ENCODE peak calls at places on chromosomes 16 and 17, in nine cellular contexts. Q is fibroblast of lung, B is heart right ventricle, S is SJSA1, E is tibial artery, W is AG04450, A is upper lobe of right lung, G is colonic mucosa, O is IMR-90. D is an unnamed sample. For H3K27me3, the result is how much of the 10 kb centered on the place peaks cover.

GRCh38 chr16:64971211-64971610 is 150.7 kb downstream of the CDH11 start:
- DNase-seq in B (no peak), S (no peak), O (no peak), Q (no peak), E (no peak), W (no peak), A (no peak), G (no peak), D (no peak)

GRCh38 chr17:67281053-67281452 is 36.1 kb upstream of the HELZ start:
- DNase-seq in A (no peak), S (no peak), Q (no peak), W (no peak), B (no peak), E (no peak), G (no peak), O (no peak), D (no peak)

GRCh38 chr16:22948603-22949368 is 134.8 kb downstream of the HS3ST2 start:
- DNase-seq in A (peak), Q (peak), O (peak), E (peak), S (peak), G (peak), W (peak), B (peak), D (peak)

GRCh38 chr17:47204722-47205418 is 4.3 kb upstream of the MYL4 start:
- DNase-seq in Q (peak), E (no peak), W (no peak), A (no peak), B (no peak), O (peak), S (peak), G (no peak), D (no peak)

GRCh38 chr16:50207652-50208051 is 54.5 kb downstream of the TENT4B start:
- DNase-seq in G (no peak), B (no peak), Q (peak), W (no peak), A (no peak), E (no peak), O (peak), S (no peak), D (no peak)

GRCh38 chr17:38428643-38429371 is 543 bp downstream of the ARHGAP23 start:
- DNase-seq in O (peak), S (peak), Q (peak), W (no peak), B (peak), G (no peak), A (peak), E (peak), D (no peak)

GRCh38 chr17:74190154-74190553 is 13.3 kb upstream of the RPL38 start:
- DNase-seq in W (no peak), S (no peak), O (peak), Q (peak), E (no peak), B (no peak), A (no peak), G (no peak), D (no peak)

GRCh38 chr17:43928606-43929005 is 13.7 kb downstream of the PPY start:
- DNase-seq in Q (no peak), A (no peak), W (no peak), S (no peak), G (no peak), O (no peak), B (no peak), E (no peak), D (no peak)

GRCh38 chr17:63434951-63435571 is 11.0 kb downstream of the CYB561 start:
- DNase-seq in G (peak), S (no peak), Q (peak), W (no peak), B (peak), A (peak), E (peak), O (peak), D (no peak)

GRCh38 chr17:39688475-39688835 is 598 bp upstream of the PGAP3 start:
- DNase-seq in G (no peak), A (no peak), B (no peak), E (no peak), S (no peak), O (peak), W (no peak), Q (no peak), D (no peak)

GRCh38 chr16:430904-431303 is 5.5 kb downstream of the RAB11FIP3 start:
- DNase-seq in G (no peak), B (no peak), W (no peak), E (no peak), A (no peak), O (no peak), S (no peak), Q (no peak), D (no peak)

DNA sequence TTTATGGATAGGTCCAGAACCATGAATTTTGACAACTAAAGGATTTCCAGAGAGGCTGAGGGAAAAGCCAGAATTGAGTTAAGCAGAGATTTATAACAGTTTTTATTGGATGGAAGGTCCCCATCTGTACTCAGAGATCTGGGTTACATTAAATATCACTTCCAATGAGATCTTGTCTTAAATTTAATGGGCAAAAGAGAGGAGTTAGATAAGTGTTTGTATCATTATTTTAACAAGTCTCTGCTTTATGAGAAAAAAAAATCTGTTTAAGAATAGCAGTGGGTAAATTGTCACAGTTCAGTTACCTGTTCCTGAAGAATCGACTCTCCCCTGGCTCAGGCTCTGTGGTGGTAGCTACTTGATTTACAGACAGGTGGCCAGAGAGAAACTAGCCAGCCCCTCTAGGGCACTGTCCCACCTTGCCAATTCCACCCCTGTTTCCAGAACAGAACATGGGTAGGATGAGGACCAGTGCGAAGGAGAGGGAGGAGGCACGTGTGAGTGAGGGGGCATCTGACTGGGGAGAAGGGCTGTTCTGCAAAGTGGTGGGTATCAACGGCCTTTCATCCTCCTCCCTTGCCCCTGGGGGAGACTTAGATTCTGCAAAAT is 22.1 kb upstream of the CRHR1 start:
- DNase-seq in G (no peak), S (no peak), B (no peak), Q (no peak), O (no peak), A (no peak), W (no peak), E (no peak), D (no peak)
- H3K27me3 ChIP-seq in G (under half), S (under half), B (under half), Q (under half), O (under half), A (under half), W (under half), E (under half), D (under half)

GRCh38 chr17:81516439-81516838 is 3.8 kb upstream of the ACTG1 start:
- DNase-seq in S (no peak), O (no peak), E (no peak), G (no peak), B (peak), W (no peak), Q (no peak), A (peak), D (no peak)
- H3K4me3 ChIP-seq in S (peak), O (peak), E (peak), G (peak), B (no peak), W (peak), Q (peak), A (peak), D (peak)

GRCh38 chr17:5502552-5502951 is 16.2 kb downstream of the MIS12 start:
- DNase-seq in E (no peak), B (no peak), Q (no peak), A (no peak), G (no peak), O (no peak), W (no peak), S (no peak), D (no peak)

GRCh38 chr17:5508855-5509254 is 22.5 kb downstream of the MIS12 start:
- DNase-seq in G (no peak), Q (peak), S (no peak), B (no peak), W (no peak), E (no peak), A (no peak), O (peak), D (no peak)

GRCh38 chr17:5509482-5509881 is 23.1 kb downstream of the MIS12 start:
- DNase-seq in S (peak), Q (peak), B (no peak), O (peak), E (no peak), W (peak), A (no peak), G (no peak), D (no peak)

GRCh38 chr17:5510776-5511175 is 24.4 kb downstream of the MIS12 start:
- DNase-seq in B (no peak), W (no peak), E (no peak), A (no peak), Q (no peak), G (no peak), S (no peak), O (no peak), D (no peak)

DNA sequence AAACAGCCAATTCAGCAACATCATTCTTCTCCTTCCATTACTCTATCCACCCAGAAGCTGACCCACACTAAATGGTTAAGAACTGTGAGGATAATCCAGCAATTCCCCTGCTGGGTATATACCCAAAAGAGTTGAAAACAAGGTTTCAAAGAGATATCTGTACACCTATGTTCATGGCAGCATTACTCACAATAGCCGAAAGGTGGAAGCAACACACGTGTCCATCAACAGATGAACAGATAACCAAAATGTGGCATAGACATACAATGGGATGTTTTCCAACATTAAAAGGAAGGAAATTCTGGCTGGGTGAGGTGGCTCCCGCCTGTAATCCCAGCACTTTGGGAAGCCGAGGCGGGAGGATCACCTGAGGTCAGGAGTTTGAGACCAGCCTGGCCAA is 19.9 kb downstream of the MIS12 start:
- DNase-seq in W (no peak), G (no peak), A (no peak), B (no peak), O (no peak), Q (no peak), E (no peak), S (no peak), D (no peak)
- H3K27me3 ChIP-seq in W (under half), G (under half), A (under half), B (under half), O (under half), Q (under half), E (under half), S (under half), D (under half)

GRCh38 chr17:48440660-48441059 is 10.6 kb upstream of the SKAP1 start:
- DNase-seq in B (no peak), W (no peak), A (no peak), G (no peak), S (no peak), O (no peak), Q (no peak), E (no peak), D (no peak)

GRCh38 chr17:48439875-48440505 is 10.0 kb upstream of the SKAP1 start:
- DNase-seq in Q (no peak), O (no peak), S (no peak), G (no peak), W (no peak), B (no peak), A (no peak), E (no peak), D (no peak)

GRCh38 chr17:48442819-48443218 is 12.8 kb upstream of the SKAP1 start:
- DNase-seq in E (no peak), O (no peak), B (no peak), G (no peak), S (no peak), A (no peak), W (no peak), Q (no peak), D (no peak)

GRCh38 chr17:48441862-48442261 is 11.8 kb upstream of the SKAP1 start:
- DNase-seq in W (no peak), Q (no peak), S (no peak), A (no peak), E (no peak), O (no peak), G (no peak), B (no peak), D (no peak)

DNA sequence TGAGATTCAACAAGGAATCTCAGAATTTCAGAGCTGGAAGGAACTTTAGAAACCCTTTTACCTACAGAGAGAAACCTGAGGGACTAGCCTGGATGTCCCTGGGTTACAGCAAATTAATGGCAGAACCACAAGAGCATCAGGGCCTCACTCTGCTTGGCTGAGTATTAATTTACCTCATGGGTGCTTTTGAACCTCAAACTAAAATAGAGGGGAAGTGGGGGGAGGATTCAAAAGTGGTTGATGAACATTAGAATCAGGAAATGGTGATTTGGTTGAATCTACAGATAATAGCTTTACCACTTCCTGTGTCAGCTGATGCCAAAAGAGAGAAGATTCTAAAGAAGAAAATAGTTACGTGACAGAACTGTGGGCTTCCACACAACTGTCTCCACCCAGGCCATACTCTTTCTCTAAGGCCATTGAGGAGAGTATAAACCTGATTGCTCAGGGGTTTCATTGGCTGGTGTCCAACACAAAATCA is 11.3 kb upstream of the SKAP1 start:
- DNase-seq in Q (peak), A (no peak), E (no peak), G (no peak), O (no peak), S (no peak), W (no peak), B (no peak), D (no peak)
- H3K4me3 ChIP-seq in Q (no peak), A (no peak), E (no peak), G (no peak), O (no peak), S (no peak), W (no peak), B (no peak), D (no peak)

DNA sequence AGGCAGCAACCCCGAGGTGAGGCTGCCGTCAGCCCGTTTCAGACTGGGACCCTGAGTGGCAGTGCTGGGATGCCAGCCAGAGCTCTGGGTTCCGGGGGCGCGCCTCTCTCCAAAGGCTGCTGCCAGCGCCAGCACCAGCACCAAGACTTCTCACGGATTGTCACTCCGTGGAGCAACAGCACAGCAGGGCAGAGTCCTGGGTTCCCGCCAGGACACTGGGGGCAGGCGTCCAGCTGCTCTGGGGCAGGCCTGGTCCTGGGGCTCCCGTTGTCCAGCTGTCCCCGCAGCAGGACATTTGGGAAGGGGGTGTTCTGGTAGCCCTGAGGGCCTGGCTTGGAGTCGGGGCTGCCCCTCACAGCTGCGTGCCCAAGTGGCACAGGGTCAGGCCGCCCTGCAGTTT is 137.1 kb upstream of the CIBAR2 start:
- DNase-seq in O (no peak), Q (no peak), G (no peak), S (no peak), A (no peak), E (no peak), B (peak), W (no peak), D (no peak)
- H3K27me3 ChIP-seq in O (under half), Q (under half), G (under half), S (under half), A (under half), E (under half), B (under half), W (under half), D (under half)

DNA sequence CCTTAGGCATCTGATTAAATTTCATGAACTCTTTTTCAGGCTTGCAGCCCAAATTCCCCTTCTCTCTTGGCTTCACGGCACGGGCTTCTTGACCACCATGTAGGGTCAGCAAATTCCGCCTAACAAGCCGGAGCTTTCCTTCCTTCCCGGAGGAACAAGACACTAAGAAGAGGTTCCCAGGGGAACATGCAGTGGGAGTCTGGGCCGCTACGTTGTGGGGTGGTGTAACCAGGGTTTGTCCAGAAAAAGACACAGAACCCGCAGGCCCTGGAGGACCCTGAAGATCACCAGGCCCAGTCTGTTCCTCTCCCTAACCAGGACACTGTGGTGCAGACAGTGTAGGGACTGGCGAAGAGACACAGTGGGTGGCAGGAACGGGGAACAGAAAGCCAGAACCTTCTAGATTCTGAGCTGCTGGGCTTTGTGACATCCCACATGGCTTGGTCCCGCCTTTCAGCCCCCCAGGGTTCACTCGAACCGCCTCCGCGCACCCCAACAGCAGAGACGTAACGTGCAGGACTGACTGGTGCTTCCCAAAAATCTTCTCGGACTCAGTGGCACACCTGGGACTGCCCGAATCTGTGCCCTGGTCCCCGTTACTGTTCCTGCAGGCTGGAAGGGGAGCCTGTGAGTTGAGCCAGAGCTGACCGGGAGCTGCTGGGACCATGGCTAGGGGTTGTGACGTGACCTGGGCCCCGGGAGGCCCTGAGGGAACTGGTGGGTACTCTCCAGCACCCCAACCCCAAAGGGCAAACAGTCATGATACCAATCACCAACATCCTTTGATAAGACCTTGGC is 55.2 kb downstream of the TBC1D16 start:
- DNase-seq in S (peak), G (no peak), O (no peak), Q (no peak), A (peak), E (peak), W (no peak), B (no peak), D (no peak)
- H3K4me3 ChIP-seq in S (no peak), G (no peak), O (no peak), Q (no peak), A (no peak), E (no peak), W (no peak), B (no peak), D (no peak)

DNA sequence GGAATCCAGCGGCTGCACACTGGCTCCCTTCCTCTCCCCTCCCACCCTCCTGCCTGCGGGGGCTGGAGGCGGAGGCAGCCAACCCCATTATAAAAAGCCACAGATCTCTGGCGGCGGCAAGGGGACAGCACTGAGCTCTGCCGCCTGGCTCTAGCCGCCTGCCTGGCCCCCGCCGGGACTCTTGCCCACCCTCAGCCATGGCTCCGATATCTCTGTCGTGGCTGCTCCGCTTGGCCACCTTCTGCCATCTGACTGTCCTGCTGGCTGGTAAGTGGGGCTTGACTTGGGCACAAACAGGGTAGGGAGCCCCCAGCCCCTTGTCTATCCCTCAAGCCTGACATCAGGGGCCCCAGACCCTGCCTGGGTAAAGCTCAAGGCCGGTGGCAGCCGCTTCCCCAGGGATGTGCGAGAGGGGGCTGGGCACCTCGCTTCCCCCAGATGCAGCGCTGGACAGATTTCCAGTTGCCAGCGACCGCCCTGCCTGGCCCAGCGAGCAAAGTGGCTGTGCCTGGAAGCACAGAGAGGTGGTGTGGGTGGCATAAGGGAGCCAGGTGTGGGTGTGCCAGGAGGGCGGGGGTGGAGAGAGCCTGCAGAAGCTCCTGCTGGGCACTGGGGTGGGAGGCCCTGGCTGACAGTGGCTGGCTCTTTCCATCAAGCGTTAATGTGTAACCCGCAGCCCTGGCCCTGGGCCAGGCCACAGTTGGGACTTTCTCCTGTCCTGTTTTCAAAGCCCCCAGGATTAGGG is at the start of gene CX3CL1:
- DNase-seq in W (no peak), S (peak), Q (peak), B (peak), E (peak), O (peak), A (peak), G (peak), D (peak)
- H3K27me3 ChIP-seq in W (under half), S (under half), Q (under half), B (under half), E (under half), O (under half), A (under half), G (under half), D (under half)